ENCODE peak calls at places on chromosomes 3 and 15, in four cellular contexts. A is uterus, M is heart left ventricle, V is IMR-90. T is an unnamed sample.

GRCh38 chr3:165805834-165806561 is 31.2 kb downstream of the BCHE start:
- DNase-seq in A (no peak), M (no peak), V (no peak), T (no peak)

GRCh38 chr15:52010633-52011595 is 8.1 kb upstream of the MAPK6 start:
- DNase-seq in A (peak; percentile 53), M (no peak), V (peak; percentile 97), T (peak; percentile 55)

GRCh38 chr3:23495507-23495906 is 292.4 kb downstream of the UBE2E2 start:
- DNase-seq in A (no peak), M (no peak), V (peak; percentile 47), T (no peak)

GRCh38 chr15:33311312-33311971 is 675 bp downstream of the RYR3 start:
- DNase-seq in A (peak; percentile 27), M (no peak), V (no peak), T (no peak)

GRCh38 chr3:16311960-16312451 is 47.0 kb downstream of the OXNAD1 start:
- DNase-seq in A (peak; percentile 46), M (peak; percentile 66), V (no peak), T (no peak)

GRCh38 chr3:170835346-170835745 is 34.6 kb downstream of the RPL22L1 start:
- DNase-seq in A (peak; percentile 33), M (no peak), V (no peak), T (no peak)

GRCh38 chr15:99482993-99483392 is 82.8 kb upstream of the MEF2A start:
- DNase-seq in A (no peak), M (no peak), V (no peak), T (no peak)

GRCh38 chr3:143081844-143082778 is 37.5 kb upstream of the CHST2 start:
- DNase-seq in A (no peak), M (no peak), V (no peak), T (no peak)

GRCh38 chr3:72100062-72100511 is 315.1 kb upstream of the PROK2 start:
- DNase-seq in A (peak; percentile 44), M (no peak), V (no peak), T (no peak)

GRCh38 chr3:27559835-27560234 is 75.7 kb upstream of the SLC4A7 start:
- DNase-seq in A (peak; percentile 53), M (peak; percentile 71), V (peak; percentile 88), T (peak; percentile 31)

GRCh38 chr3:119304201-119304713 is 10.1 kb downstream of the ARHGAP31 start:
- DNase-seq in A (no peak), M (no peak), V (peak; percentile 73), T (no peak)

GRCh38 chr3:13595485-13595884 is 46.6 kb downstream of the FBLN2 start:
- DNase-seq in A (no peak), M (no peak), V (no peak), T (no peak)

GRCh38 chr3:124174910-124175874 is 183.3 kb upstream of the ROPN1 start:
- DNase-seq in A (no peak), M (no peak), V (no peak), T (no peak)

GRCh38 chr3:78804251-78805037 is 963.4 kb downstream of the ROBO1 start:
- DNase-seq in A (peak; percentile 20), M (no peak), V (peak; percentile 48), T (no peak)

GRCh38 chr3:195844671-195845218 is 33.0 kb upstream of the MUC4 start:
- DNase-seq in A (no peak), M (no peak), V (no peak), T (no peak)
- H3K4me3 ChIP-seq in A (no peak overlapping the region), M (no peak overlapping the region), V (no peak overlapping the region), T (no peak overlapping the region)

DNA sequence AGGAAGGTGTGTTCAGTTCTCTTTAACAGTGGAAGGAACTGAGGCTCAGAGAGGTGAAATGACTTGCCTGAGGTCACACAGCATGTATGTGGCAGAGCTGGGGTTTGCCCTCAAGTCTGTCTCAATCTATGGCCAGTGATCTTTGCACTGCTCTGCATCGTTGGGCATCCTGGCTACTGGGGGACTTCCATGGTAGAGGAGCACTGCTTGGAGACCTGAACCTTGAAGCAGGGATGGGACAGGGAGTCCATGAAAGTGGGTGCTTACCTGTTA is 2.0 kb downstream of the CORO2B start:
- DNase-seq in A (no peak), M (no peak), V (no peak), T (no peak)
- H3K27ac ChIP-seq in A (peak overlapping the region; percentile 90), M (no peak overlapping the region), V (no peak overlapping the region), T (no peak overlapping the region)

GRCh38 chr3:193805448-193805847 is 212.4 kb downstream of the OPA1 start:
- DNase-seq in A (peak; percentile 72), M (peak; percentile 92), V (peak; percentile 80), T (no peak)
- H3K4me3 ChIP-seq in A (no peak overlapping the region), M (no peak overlapping the region), V (no peak overlapping the region), T (no peak overlapping the region)

DNA sequence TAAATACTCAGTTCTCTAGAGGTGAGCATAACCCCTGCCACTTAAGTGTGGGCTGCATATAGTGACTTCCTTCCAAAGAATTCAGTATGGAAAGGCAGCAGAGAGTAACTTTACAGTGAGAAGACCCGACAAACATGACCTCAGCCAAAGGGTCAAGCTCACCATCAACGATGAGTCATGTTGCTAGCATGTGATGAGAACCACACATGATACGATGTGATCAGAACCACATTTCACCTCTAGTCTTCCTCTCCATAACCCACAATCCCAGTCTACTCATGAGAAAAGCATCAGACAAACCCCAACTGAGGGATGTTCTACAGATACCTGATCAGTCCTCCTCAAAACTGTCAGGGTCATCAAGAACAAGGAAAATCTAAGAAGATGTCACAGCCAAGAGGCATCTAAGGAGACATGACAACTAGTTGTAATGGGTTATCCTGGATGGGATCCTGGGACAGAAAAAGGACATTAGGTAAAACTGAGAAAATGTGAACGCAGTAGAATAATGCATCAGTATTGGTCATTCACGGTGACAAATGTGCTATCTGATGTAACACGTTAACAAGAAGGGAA is 28.2 kb downstream of the SEC61A1 start:
- DNase-seq in A (no peak), M (no peak), V (peak; percentile 98), T (no peak)
- H3K27ac ChIP-seq in A (no peak overlapping the region), M (no peak overlapping the region), V (no peak overlapping the region), T (no peak overlapping the region)

GRCh38 chr3:50156991-50157493 is 1.9 kb downstream of the SEMA3F start:
- DNase-seq in A (no peak), M (no peak), V (peak; percentile 40), T (no peak)
- H3K4me3 ChIP-seq in A (peak overlapping the region; percentile 36), M (peak overlapping the region; percentile 62), V (peak overlapping the region; percentile 45), T (peak overlapping the region; percentile 74)

DNA sequence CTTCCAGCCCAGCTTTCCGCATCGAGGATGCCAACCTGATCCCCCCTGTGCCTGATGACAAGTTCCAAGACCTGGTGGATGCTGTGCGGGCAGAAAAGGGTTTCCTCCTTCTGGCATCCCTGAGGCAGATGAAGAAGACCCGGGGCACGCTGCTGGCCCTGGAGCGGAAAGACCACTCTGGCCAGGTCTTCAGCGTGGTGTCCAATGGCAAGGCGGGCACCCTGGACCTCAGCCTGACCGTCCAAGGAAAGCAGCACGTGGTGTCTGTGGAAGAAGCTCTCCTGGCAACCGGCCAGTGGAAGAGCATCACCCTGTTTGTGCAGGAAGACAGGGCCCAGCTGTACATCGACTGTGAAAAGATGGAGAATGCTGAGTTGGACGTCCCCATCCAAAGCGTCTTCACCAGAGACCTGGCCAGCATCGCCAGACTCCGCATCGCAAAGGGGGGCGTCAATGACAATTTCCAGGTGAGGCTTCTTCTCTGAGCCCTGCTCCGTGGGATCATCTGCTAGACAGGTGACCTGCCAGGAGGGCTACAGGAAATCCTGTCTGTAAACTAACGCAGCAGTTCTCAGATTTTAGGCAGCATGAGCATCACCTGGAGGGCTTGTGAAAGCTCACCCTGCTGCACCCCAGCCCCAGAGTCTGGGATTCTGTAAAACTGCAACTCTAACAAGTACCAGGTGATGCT is 1.6 kb downstream of the THBS1 start:
- DNase-seq in A (peak; percentile 64), M (peak; percentile 56), V (peak; percentile 73), T (no peak)
- H3K27ac ChIP-seq in A (peak overlapping the region; percentile 98), M (peak overlapping the region; percentile 97), V (peak overlapping the region; percentile 78), T (no peak overlapping the region)

DNA sequence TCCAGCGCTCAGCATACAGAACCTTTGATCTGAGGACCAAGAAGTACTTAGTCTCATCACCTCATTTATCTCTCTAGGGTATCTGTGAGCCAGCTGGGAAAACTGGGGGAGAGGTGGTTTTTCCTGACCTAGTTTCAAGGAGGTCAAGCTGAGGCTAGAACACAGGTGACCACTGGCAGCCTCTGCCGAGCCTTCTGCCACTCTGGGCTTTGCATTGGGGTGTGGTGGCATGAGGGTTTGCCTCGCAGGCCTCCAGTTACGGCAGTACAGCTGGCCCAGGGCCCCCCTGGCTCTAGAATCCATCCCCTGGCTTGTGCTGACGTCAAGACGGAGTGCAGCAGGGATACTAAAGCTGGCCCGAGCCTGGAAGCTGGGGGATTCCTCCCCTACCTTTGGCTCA is 34.7 kb upstream of the CDCP1 start:
- DNase-seq in A (no peak), M (no peak), V (no peak), T (no peak)
- H3K4me3 ChIP-seq in A (no peak overlapping the region), M (no peak overlapping the region), V (no peak overlapping the region), T (no peak overlapping the region)